ENCODE peak calls at places on chromosomes 2 and 18, in eight cellular contexts. One of them, this sample, is unnamed.

GRCh38 chr18:70148539-70148938 is 56.9 kb downstream of the RTTN start:
- DNase-seq in endodermal cell: no peak
- DNase-seq in ovary: no peak
- DNase-seq in CD8-positive, alpha-beta T cell: no peak
- DNase-seq in WTC11: no peak
- DNase-seq in GM12865: no peak
- DNase-seq in glutamatergic neuron: no peak
- DNase-seq in AG10803: no peak
- DNase-seq in this sample: no peak

GRCh38 chr2:172571245-172571644 is 15.4 kb downstream of the PDK1 start:
- DNase-seq in endodermal cell: no peak
- DNase-seq in ovary: no peak
- DNase-seq in CD8-positive, alpha-beta T cell: no peak
- DNase-seq in WTC11: no peak
- DNase-seq in GM12865: no peak
- DNase-seq in glutamatergic neuron: no peak
- DNase-seq in AG10803: no peak
- DNase-seq in this sample: no peak

GRCh38 chr18:79784965-79785770 is 12.6 kb upstream of the KCNG2 start:
- DNase-seq in endodermal cell: no peak
- DNase-seq in ovary: no peak
- DNase-seq in CD8-positive, alpha-beta T cell: no peak
- DNase-seq in WTC11: no peak
- DNase-seq in GM12865: no peak
- DNase-seq in glutamatergic neuron: no peak
- DNase-seq in AG10803: peak
- DNase-seq in this sample: no peak

GRCh38 chr2:122491011-122491410 is 735.6 kb downstream of the TSN start:
- DNase-seq in endodermal cell: no peak
- DNase-seq in ovary: no peak
- DNase-seq in CD8-positive, alpha-beta T cell: no peak
- DNase-seq in WTC11: no peak
- DNase-seq in GM12865: peak
- DNase-seq in glutamatergic neuron: no peak
- DNase-seq in AG10803: no peak
- DNase-seq in this sample: no peak

GRCh38 chr18:23106575-23106974 is 28.7 kb upstream of the CABLES1 start:
- DNase-seq in endodermal cell: no peak
- DNase-seq in ovary: no peak
- DNase-seq in CD8-positive, alpha-beta T cell: no peak
- DNase-seq in WTC11: no peak
- DNase-seq in GM12865: no peak
- DNase-seq in glutamatergic neuron: no peak
- DNase-seq in AG10803: peak
- DNase-seq in this sample: no peak

GRCh38 chr2:98012561-98012979 is 16.8 kb upstream of the TMEM131 start:
- DNase-seq in endodermal cell: no peak
- DNase-seq in ovary: no peak
- DNase-seq in CD8-positive, alpha-beta T cell: no peak
- DNase-seq in WTC11: no peak
- DNase-seq in GM12865: peak
- DNase-seq in glutamatergic neuron: no peak
- DNase-seq in AG10803: no peak
- DNase-seq in this sample: peak

GRCh38 chr2:80546766-80547165 is 242.2 kb upstream of the LRRTM1 start:
- DNase-seq in endodermal cell: peak
- DNase-seq in ovary: no peak
- DNase-seq in CD8-positive, alpha-beta T cell: no peak
- DNase-seq in WTC11: peak
- DNase-seq in GM12865: no peak
- DNase-seq in glutamatergic neuron: no peak
- DNase-seq in AG10803: no peak
- DNase-seq in this sample: no peak

GRCh38 chr18:80088823-80089222 is 20.2 kb upstream of the ADNP2 start:
- DNase-seq in endodermal cell: no peak
- DNase-seq in ovary: no peak
- DNase-seq in CD8-positive, alpha-beta T cell: no peak
- DNase-seq in WTC11: no peak
- DNase-seq in GM12865: no peak
- DNase-seq in glutamatergic neuron: no peak
- DNase-seq in AG10803: no peak
- DNase-seq in this sample: no peak

GRCh38 chr2:241063093-241063551 is 39.0 kb downstream of the MTERF4 start:
- DNase-seq in endodermal cell: peak
- DNase-seq in ovary: no peak
- DNase-seq in CD8-positive, alpha-beta T cell: peak
- DNase-seq in WTC11: no peak
- DNase-seq in GM12865: no peak
- DNase-seq in glutamatergic neuron: no peak
- DNase-seq in AG10803: no peak
- DNase-seq in this sample: no peak

GRCh38 chr18:8397034-8397433 is 212.2 kb upstream of the RAB12 start:
- DNase-seq in endodermal cell: peak
- DNase-seq in ovary: no peak
- DNase-seq in CD8-positive, alpha-beta T cell: no peak
- DNase-seq in WTC11: no peak
- DNase-seq in GM12865: no peak
- DNase-seq in glutamatergic neuron: no peak
- DNase-seq in AG10803: no peak
- DNase-seq in this sample: no peak

GRCh38 chr2:84234103-84234502 is 225.0 kb downstream of the SUCLG1 start:
- DNase-seq in endodermal cell: no peak
- DNase-seq in ovary: no peak
- DNase-seq in CD8-positive, alpha-beta T cell: no peak
- DNase-seq in WTC11: no peak
- DNase-seq in GM12865: no peak
- DNase-seq in glutamatergic neuron: no peak
- DNase-seq in AG10803: no peak
- DNase-seq in this sample: no peak

GRCh38 chr2:203584784-203585183 is 49.7 kb upstream of the RAPH1 start:
- DNase-seq in endodermal cell: no peak
- DNase-seq in ovary: no peak
- DNase-seq in CD8-positive, alpha-beta T cell: no peak
- DNase-seq in WTC11: no peak
- DNase-seq in GM12865: no peak
- DNase-seq in glutamatergic neuron: no peak
- DNase-seq in AG10803: no peak
- DNase-seq in this sample: no peak

GRCh38 chr2:22902662-22903165 is 482.3 kb upstream of the KLHL29 start:
- DNase-seq in endodermal cell: no peak
- DNase-seq in ovary: no peak
- DNase-seq in CD8-positive, alpha-beta T cell: no peak
- DNase-seq in WTC11: no peak
- DNase-seq in GM12865: no peak
- DNase-seq in glutamatergic neuron: no peak
- DNase-seq in AG10803: no peak
- DNase-seq in this sample: no peak

GRCh38 chr2:22907330-22907729 is 477.6 kb upstream of the KLHL29 start:
- DNase-seq in endodermal cell: no peak
- DNase-seq in ovary: no peak
- DNase-seq in CD8-positive, alpha-beta T cell: no peak
- DNase-seq in WTC11: no peak
- DNase-seq in GM12865: no peak
- DNase-seq in glutamatergic neuron: no peak
- DNase-seq in AG10803: no peak
- DNase-seq in this sample: no peak

GRCh38 chr2:22903616-22904015 is 481.4 kb upstream of the KLHL29 start:
- DNase-seq in endodermal cell: no peak
- DNase-seq in ovary: no peak
- DNase-seq in CD8-positive, alpha-beta T cell: no peak
- DNase-seq in WTC11: no peak
- DNase-seq in GM12865: no peak
- DNase-seq in glutamatergic neuron: no peak
- DNase-seq in AG10803: no peak
- DNase-seq in this sample: no peak

GRCh38 chr2:22901471-22901870 is 483.5 kb upstream of the KLHL29 start:
- DNase-seq in endodermal cell: no peak
- DNase-seq in ovary: no peak
- DNase-seq in CD8-positive, alpha-beta T cell: no peak
- DNase-seq in WTC11: no peak
- DNase-seq in GM12865: no peak
- DNase-seq in glutamatergic neuron: no peak
- DNase-seq in AG10803: no peak
- DNase-seq in this sample: no peak

DNA sequence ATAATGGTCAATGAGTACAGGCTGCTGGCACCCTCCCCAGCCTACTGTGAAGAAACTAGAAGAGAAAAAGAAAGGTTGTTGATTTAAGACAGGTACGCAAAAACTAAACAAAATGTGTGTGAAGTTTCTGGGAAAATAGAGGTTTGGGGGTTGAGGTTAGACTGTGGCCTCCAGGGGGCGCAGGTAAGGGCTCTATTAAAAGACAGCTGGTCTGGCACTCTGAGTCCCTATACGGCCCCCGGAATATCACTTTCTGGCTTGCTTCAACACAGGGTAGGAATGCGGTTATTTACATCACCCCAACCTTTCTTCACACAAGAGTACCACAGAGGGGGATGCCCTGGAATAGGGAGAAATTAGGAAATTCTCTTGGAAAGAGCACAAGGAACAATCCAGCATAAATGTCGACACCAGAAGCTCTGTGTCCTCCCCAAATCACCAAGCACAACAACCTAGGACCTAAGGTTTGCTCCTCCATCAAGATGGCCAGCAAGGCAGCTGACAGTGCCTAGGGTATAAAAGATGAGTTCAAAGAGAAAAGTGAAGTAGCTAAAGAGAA is 480.8 kb upstream of the KLHL29 start:
- DNase-seq in endodermal cell: peak
- DNase-seq in ovary: no peak
- DNase-seq in CD8-positive, alpha-beta T cell: no peak
- DNase-seq in WTC11: peak
- DNase-seq in GM12865: peak
- DNase-seq in glutamatergic neuron: peak
- DNase-seq in AG10803: no peak
- DNase-seq in this sample: peak
- TF ChIP-seq CTCF in endodermal cell: peak
- TF ChIP-seq CTCF in ovary: no peak
- TF ChIP-seq CTCF in CD8-positive, alpha-beta T cell: no peak
- TF ChIP-seq CTCF in WTC11: peak
- TF ChIP-seq CTCF in GM12865: peak
- TF ChIP-seq CTCF in glutamatergic neuron: peak
- TF ChIP-seq CTCF in AG10803: peak
- TF ChIP-seq CTCF in this sample: peak

DNA sequence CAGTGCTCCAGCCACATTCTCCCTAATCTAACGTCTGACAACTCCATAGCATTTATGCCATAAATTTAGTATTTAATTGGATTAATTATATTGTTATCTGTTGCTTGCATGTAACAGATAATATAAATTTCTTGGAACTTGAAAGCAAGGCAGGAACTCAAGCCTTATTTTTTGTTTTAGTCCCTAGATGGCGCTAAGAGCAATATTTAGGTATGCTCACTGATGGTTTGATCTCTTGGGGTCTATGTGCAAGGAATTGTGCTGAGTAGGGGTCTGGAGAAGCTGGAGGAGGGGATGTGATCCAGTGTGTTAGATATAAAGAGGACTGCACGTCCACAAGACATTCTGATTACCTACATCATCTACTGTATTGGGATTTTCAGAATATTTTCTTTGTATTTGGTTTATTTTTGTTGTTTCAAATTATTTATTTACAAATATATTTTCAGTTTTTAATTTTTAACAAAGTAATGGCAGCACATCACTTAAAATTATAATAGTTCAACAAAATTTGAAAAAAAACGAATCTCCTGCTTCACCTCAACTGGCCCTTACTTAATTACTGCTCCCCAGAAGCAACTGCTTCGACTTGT is 32.8 kb downstream of the KATNAL2 start:
- DNase-seq in endodermal cell: no peak
- DNase-seq in ovary: no peak
- DNase-seq in CD8-positive, alpha-beta T cell: no peak
- DNase-seq in WTC11: no peak
- DNase-seq in GM12865: peak
- DNase-seq in glutamatergic neuron: no peak
- DNase-seq in AG10803: peak
- DNase-seq in this sample: peak
- TF ChIP-seq CTCF in endodermal cell: peak
- TF ChIP-seq CTCF in ovary: no peak
- TF ChIP-seq CTCF in CD8-positive, alpha-beta T cell: no peak
- TF ChIP-seq CTCF in WTC11: peak
- TF ChIP-seq CTCF in GM12865: peak
- TF ChIP-seq CTCF in glutamatergic neuron: peak
- TF ChIP-seq CTCF in AG10803: peak
- TF ChIP-seq CTCF in this sample: peak

GRCh38 chr2:149799296-149799695 is 211.7 kb upstream of the MMADHC start:
- DNase-seq in endodermal cell: no peak
- DNase-seq in ovary: no peak
- DNase-seq in CD8-positive, alpha-beta T cell: no peak
- DNase-seq in WTC11: no peak
- DNase-seq in GM12865: peak
- DNase-seq in glutamatergic neuron: no peak
- DNase-seq in AG10803: peak
- DNase-seq in this sample: peak
- TF ChIP-seq CTCF in endodermal cell: peak
- TF ChIP-seq CTCF in ovary: no peak
- TF ChIP-seq CTCF in CD8-positive, alpha-beta T cell: no peak
- TF ChIP-seq CTCF in WTC11: no peak
- TF ChIP-seq CTCF in GM12865: peak
- TF ChIP-seq CTCF in glutamatergic neuron: no peak
- TF ChIP-seq CTCF in AG10803: peak
- TF ChIP-seq CTCF in this sample: no peak

DNA sequence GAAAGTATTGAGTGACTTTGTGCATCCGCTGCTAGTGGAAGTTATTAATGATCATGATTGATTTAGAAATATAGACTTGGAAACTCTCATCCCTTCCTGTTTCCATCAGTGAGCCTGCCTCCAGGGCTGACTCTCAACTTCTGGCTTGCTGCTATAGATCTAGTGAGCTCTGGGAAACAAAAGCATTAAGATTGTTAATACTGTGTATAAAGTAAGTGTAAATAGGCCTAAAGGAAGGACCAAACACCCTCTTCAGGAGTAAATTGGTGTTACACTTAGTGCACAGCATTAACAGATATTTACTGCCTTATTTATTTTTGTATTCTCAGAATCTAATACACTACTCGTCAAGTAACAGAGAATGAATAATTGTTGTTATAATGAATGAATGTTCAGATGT is 285.6 kb downstream of the THSD7B start:
- DNase-seq in endodermal cell: peak
- DNase-seq in ovary: no peak
- DNase-seq in CD8-positive, alpha-beta T cell: no peak
- DNase-seq in WTC11: no peak
- DNase-seq in GM12865: peak
- DNase-seq in glutamatergic neuron: no peak
- DNase-seq in AG10803: peak
- DNase-seq in this sample: no peak
- TF ChIP-seq CTCF in endodermal cell: peak
- TF ChIP-seq CTCF in ovary: no peak
- TF ChIP-seq CTCF in CD8-positive, alpha-beta T cell: no peak
- TF ChIP-seq CTCF in WTC11: peak
- TF ChIP-seq CTCF in GM12865: peak
- TF ChIP-seq CTCF in glutamatergic neuron: peak
- TF ChIP-seq CTCF in AG10803: peak
- TF ChIP-seq CTCF in this sample: no peak

This sample was measured in GM13977.